ENCODE peak calls at places on chromosome 9, in five cellular contexts. Q is CD4-positive, CD25-positive, alpha-beta regulatory T cell; M is body of pancreas; U is CD8-positive, alpha-beta memory T cell; C is Panc1. A is an unnamed sample. For H3K27me3 and H3K4me1, the result is how much of the 10 kb centered on the place peaks cover.

GRCh38 chr9:16726023-16726422 is 144.4 kb downstream of the BNC2 start:
- DNase-seq in Q (no peak), M (no peak), U (no peak), C (no peak), A (no peak)

GRCh38 chr9:26748449-26749058 is 144.0 kb downstream of the CAAP1 start:
- DNase-seq in Q (no peak), M (no peak), U (no peak), C (no peak), A (no peak)

GRCh38 chr9:97990259-97990658 is 7.1 kb downstream of the ANP32B start:
- DNase-seq in Q (no peak), M (no peak), U (no peak), C (no peak), A (no peak)

GRCh38 chr9:7147136-7148090 is 389.6 kb downstream of the KDM4C start:
- DNase-seq in Q (no peak), M (no peak), U (no peak), C (no peak), A (no peak)

GRCh38 chr9:3863114-3863528 is 337.3 kb upstream of the RFX3 start:
- DNase-seq in Q (no peak), M (peak), U (no peak), C (no peak), A (no peak)

GRCh38 chr9:5976668-5977397 is 38.6 kb downstream of the RANBP6 start:
- DNase-seq in Q (no peak), M (no peak), U (no peak), C (no peak), A (no peak)

GRCh38 chr9:35350827-35351549 is 138.9 kb upstream of the RUSC2 start:
- DNase-seq in Q (no peak), M (peak), U (no peak), C (no peak), A (no peak)

GRCh38 chr9:85292261-85292660 is 449.5 kb downstream of the AGTPBP1 start:
- DNase-seq in Q (no peak), M (no peak), U (no peak), C (no peak), A (no peak)

GRCh38 chr9:35529156-35529823 is 39.4 kb downstream of the RUSC2 start:
- DNase-seq in Q (no peak), M (no peak), U (no peak), C (no peak), A (no peak)

GRCh38 chr9:111839981-111840380 is 45.2 kb upstream of the SHOC1 start:
- DNase-seq in Q (no peak), M (no peak), U (no peak), C (no peak), A (no peak)

GRCh38 chr9:97046228-97046627 is 7.3 kb upstream of the CTSV start:
- DNase-seq in Q (no peak), M (peak), U (no peak), C (no peak), A (no peak)

GRCh38 chr9:72203205-72203803 is 54.1 kb downstream of the GDA start:
- DNase-seq in Q (no peak), M (peak), U (no peak), C (peak), A (no peak)

GRCh38 chr9:136665111-136665703 is 2.5 kb downstream of the EGFL7 start:
- DNase-seq in Q (no peak), M (no peak), U (no peak), C (no peak), A (no peak)

GRCh38 chr9:77384406-77384805 is 207.1 kb downstream of the VPS13A start:
- DNase-seq in Q (no peak), M (no peak), U (no peak), C (no peak), A (no peak)

GRCh38 chr9:8745347-8745746 is 945.8 kb upstream of the DMAC1 start:
- DNase-seq in Q (no peak), M (no peak), U (no peak), C (no peak), A (no peak)

GRCh38 chr9:110750272-110750671 is 81.7 kb downstream of the MUSK start:
- DNase-seq in Q (no peak), M (peak), U (no peak), C (no peak), A (no peak)

GRCh38 chr9:127715443-127716337 is at the start of the genes PTRH1 and TTC16:
- DNase-seq in Q (peak), M (peak), U (peak), C (peak), A (peak)

GRCh38 chr9:19461135-19461534 is 52.3 kb downstream of the ACER2 start:
- DNase-seq in Q (no peak), M (no peak), U (no peak), C (no peak), A (no peak)

GRCh38 chr9:103364753-103365152 is 369.6 kb downstream of the CYLC2 start:
- DNase-seq in Q (no peak), M (no peak), U (no peak), C (no peak), A (no peak)

GRCh38 chr9:4225291-4226119 is 74.4 kb downstream of the GLIS3 start:
- DNase-seq in Q (no peak), M (no peak), U (no peak), C (no peak), A (no peak)

GRCh38 chr9:114385412-114386181 is 2.2 kb downstream of the AKNA start:
- DNase-seq in Q (peak), M (peak), U (peak), C (no peak), A (peak)

GRCh38 chr9:75903785-75904360 is 13.4 kb downstream of the PCSK5 start:
- DNase-seq in Q (no peak), M (no peak), U (no peak), C (no peak), A (no peak)

GRCh38 chr9:12640021-12640587 is 53.1 kb upstream of the TYRP1 start:
- DNase-seq in Q (no peak), M (peak), U (no peak), C (no peak), A (no peak)

GRCh38 chr9:108844856-108845255 is 10.9 kb downstream of the ACTL7B start:
- DNase-seq in Q (no peak), M (no peak), U (no peak), C (no peak), A (no peak)

GRCh38 chr9:27451207-27451792 is 72.8 kb upstream of the IFNK start:
- DNase-seq in Q (no peak), M (no peak), U (no peak), C (no peak), A (no peak)

GRCh38 chr9:135580664-135581380 is 19.3 kb downstream of the PAEP start:
- DNase-seq in Q (no peak), M (no peak), U (no peak), C (no peak), A (no peak)

GRCh38 chr9:135579356-135579755 is 17.8 kb downstream of the PAEP start:
- DNase-seq in Q (no peak), M (no peak), U (no peak), C (no peak), A (no peak)

GRCh38 chr9:135582541-135582940 is 21.0 kb downstream of the PAEP start:
- DNase-seq in Q (no peak), M (no peak), U (no peak), C (no peak), A (no peak)

GRCh38 chr9:135581636-135582426 is 20.3 kb downstream of the PAEP start:
- DNase-seq in Q (no peak), M (no peak), U (no peak), C (no peak), A (no peak)

DNA sequence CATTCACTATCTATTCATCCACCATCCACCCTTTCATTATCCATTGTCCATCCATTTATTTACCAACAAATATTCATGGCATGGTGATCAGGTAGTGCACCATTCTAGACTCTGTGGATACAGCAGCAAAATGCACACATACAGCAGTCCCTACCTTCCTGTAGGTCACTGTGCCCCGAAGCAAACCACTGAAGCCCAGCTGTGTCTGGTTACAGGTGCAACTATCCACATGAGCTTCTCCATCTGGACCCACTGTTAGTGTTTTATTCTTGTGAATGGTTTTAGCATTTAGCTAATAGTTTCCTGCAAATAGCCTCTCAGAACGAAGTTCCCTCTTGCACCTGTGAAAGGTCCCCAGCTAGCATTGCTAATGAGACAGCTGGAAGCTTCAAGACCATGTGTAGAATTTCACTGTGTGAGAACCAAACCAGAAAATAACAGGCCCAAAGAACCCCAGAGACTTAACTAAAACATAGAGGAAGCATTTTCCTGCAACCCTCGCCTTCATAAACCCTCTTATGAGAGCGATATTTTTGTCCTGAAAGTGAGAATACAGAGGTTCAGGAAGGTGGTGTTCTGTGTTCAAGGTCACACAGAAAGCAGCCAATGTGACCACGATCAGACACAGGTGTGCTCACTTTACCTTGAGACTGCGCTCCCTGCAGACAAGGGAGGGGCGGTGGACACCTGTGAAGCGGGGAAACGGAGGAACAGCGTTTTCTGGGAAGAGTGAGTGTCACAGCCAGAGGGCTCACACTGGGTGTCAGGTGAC is 18.5 kb downstream of the PAEP start:
- DNase-seq in Q (no peak), M (no peak), U (no peak), C (no peak), A (no peak)
- H3K27me3 ChIP-seq in Q (under half), M (under half), U (under half), C (under half), A (under half)

GRCh38 chr9:91848146-91848545 is 101.9 kb downstream of the ROR2 start:
- DNase-seq in Q (no peak), M (no peak), U (no peak), C (no peak), A (no peak)
- H3K4me1 ChIP-seq in Q (under half), M (under half), U (under half), C (under half), A (under half)

GRCh38 chr9:124266826-124267201 is 9.1 kb downstream of the NEK6 start:
- DNase-seq in Q (no peak), M (no peak), U (no peak), C (no peak), A (no peak)
- H3K27ac ChIP-seq in Q (no peak), M (peak), U (no peak), C (peak), A (no peak)

DNA sequence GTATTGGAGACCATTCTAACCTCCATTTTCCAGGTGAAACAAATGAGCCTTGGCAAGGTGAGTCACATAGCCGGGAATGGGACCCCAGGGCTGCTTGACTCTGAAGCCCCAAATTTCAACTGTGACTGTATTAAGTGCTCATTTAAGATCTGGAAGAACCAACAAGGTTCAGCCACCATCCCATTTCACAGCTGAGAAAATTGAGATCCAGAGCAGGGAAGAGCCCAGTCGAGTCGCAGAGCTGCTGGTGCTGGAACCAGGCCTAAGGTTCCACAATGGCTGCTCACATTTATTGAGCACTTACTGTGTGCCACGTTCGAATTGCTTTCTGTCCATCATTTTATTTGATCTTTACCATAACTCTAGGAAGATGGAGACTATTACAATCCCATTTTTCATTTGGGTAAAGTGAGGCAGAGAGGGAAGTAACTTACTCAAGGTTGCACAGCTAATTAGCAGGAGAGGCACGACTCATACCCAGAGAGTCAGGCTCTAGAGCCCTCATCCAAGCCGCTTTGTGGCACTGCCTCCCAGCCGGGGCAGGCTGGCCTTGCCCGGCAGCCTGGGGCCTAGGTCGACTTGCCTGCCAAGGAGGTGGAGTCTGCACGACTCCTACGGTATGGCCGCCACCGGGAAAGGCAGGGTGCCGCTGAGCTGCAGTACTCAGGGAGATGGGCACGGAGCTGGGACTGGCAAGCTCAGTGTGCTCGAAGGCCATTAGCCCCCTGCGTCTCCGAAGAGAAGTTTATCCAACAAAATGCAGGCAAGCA is 4.3 kb upstream of the NTNG2 start:
- DNase-seq in Q (no peak), M (no peak), U (no peak), C (no peak), A (no peak)
- H3K27me3 ChIP-seq in Q (under half), M (under half), U (under half), C (under half), A (under half)

GRCh38 chr9:116152390-116152789 is 1.2 kb upstream of the PAPPA start:
- DNase-seq in Q (no peak), M (no peak), U (no peak), C (no peak), A (no peak)

GRCh38 chr9:116151966-116152381 is 1.6 kb upstream of the PAPPA start:
- DNase-seq in Q (no peak), M (no peak), U (no peak), C (no peak), A (no peak)

GRCh38 chr9:116151199-116151598 is 2.4 kb upstream of the PAPPA start:
- DNase-seq in Q (no peak), M (no peak), U (no peak), C (no peak), A (no peak)

GRCh38 chr9:116147821-116148220 is 5.8 kb upstream of the PAPPA start:
- DNase-seq in Q (no peak), M (no peak), U (no peak), C (no peak), A (no peak)

DNA sequence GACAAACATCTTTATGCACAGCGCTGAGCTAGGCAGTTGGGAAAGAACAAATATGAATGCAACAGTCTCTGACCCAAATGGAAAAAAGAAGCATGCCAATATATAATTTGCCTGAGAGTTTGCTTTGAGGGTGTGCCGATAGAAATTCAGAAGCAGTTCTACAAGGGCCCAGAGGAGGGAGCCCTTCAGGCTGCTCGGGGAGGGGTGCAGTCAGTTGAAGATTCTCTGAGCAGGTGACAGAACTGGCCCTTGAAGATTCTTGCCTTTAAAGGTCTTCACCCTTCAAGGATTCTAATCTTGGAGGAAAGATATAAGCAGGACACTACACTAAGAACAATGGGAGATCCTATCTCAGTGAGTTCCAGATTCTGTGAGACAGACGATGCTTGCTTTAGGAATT is 3.7 kb upstream of the PAPPA start:
- DNase-seq in Q (no peak), M (peak), U (no peak), C (no peak), A (no peak)
- H3K4me1 ChIP-seq in Q (under half), M (under half), U (under half), C (under half), A (under half)

GRCh38 chr9:23590601-23591000 is 235.4 kb downstream of the ELAVL2 start:
- DNase-seq in Q (no peak), M (no peak), U (no peak), C (no peak), A (no peak)

GRCh38 chr9:23587903-23588302 is 238.1 kb downstream of the ELAVL2 start:
- DNase-seq in Q (no peak), M (no peak), U (no peak), C (no peak), A (no peak)

GRCh38 chr9:23587433-23587832 is 238.6 kb downstream of the ELAVL2 start:
- DNase-seq in Q (no peak), M (peak), U (no peak), C (no peak), A (no peak)

GRCh38 chr9:23582836-23583235 is 243.2 kb downstream of the ELAVL2 start:
- DNase-seq in Q (no peak), M (no peak), U (no peak), C (no peak), A (no peak)

DNA sequence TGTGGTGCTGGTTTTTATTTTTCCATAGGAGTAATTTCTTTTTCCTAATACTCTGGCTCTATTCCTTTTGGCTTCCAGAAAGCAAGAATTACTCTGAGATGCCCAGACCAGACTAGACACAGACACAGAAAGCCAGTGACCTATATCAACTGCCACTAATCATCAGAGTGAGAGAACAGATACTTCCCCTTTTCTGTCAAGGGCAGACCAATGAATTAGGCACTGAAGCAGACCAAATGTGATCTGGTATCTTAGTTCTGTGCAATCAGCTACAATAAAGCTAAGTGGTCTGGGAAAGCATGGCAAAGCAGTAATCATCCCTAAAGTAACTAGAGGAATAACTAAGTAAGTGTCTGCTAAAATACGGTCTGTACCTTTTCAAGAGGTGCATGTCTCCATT is 239.1 kb downstream of the ELAVL2 start:
- DNase-seq in Q (no peak), M (no peak), U (no peak), C (no peak), A (no peak)
- H3K27ac ChIP-seq in Q (no peak), M (no peak), U (no peak), C (no peak), A (no peak)

DNA sequence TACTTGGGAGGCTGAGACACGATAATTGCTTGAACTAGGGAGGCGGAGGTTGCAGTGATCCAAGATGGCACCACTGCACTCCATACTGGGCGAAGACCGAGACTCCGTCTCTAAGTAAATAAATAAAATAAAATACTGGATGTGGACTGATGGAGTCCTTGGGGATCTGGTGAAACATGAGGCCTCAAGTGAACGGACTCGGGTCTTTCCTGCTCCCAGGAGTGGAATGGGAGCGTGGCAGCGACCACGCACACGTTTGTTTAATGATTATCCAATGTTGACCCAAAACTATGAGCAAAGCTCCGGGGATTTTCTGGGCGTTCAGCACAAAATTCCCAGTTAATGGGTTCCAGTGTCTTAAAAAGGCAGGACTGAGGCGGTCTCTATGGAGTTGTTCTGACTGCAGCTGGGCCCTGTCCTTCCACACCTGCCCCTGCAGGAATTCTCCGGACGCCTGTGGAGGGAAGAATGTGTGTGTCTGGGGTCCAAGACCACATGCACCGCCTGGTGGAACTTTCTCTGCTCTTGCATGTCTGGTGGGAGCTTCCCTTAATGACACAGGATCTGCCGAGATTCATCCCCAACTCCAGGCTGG is 26.6 kb downstream of the NEK6 start:
- DNase-seq in Q (no peak), M (peak), U (no peak), C (no peak), A (no peak)
- H3K27me3 ChIP-seq in Q (under half), M (under half), U (under half), C (under half), A (under half)

GRCh38 chr9:134221273-134222017 is 57.1 kb upstream of the RNU6ATAC start:
- DNase-seq in Q (no peak), M (peak), U (peak), C (no peak), A (no peak)

GRCh38 chr9:134218230-134218629 is 53.9 kb upstream of the RNU6ATAC start:
- DNase-seq in Q (no peak), M (no peak), U (peak), C (no peak), A (no peak)

GRCh38 chr9:134220311-134220710 is 55.9 kb upstream of the RNU6ATAC start:
- DNase-seq in Q (no peak), M (peak), U (peak), C (no peak), A (no peak)

GRCh38 chr9:134217431-134218210 is 53.3 kb upstream of the RNU6ATAC start:
- DNase-seq in Q (no peak), M (no peak), U (peak), C (no peak), A (no peak)

DNA sequence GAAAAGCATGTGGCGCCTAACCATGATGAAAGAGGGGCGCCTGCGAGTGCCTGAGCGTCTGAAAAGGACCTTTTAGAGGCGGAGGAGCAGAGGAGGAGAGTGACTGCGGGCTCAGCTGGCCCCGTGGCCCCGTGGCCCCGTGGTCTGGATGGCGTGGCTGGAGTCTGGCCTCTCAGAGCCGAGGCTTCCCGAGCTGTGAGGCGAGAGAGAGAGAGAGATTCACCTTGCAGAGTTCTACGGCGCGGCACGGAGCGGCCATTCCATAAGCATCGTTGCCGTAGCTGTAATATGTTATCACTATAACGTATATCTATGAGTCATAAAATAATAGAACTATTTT is 55.3 kb upstream of the RNU6ATAC start:
- DNase-seq in Q (no peak), M (no peak), U (peak), C (no peak), A (no peak)
- H3K4me1 ChIP-seq in Q (under half), M (under half), U (under half), C (under half), A (under half)